ENCODE peak calls at places on chromosome 14, in ten cellular contexts. One of them, this sample, is unnamed. For H3K4me1, the result is how much of the 10 kb centered on the place peaks cover.

GRCh38 chr14:103122578-103123127 is 608 bp upstream of the TNFAIP2 start:
- DNase-seq in HCT116: no peak
- DNase-seq in body of pancreas: peak
- DNase-seq in right lobe of liver: peak
- DNase-seq in A549: peak
- DNase-seq in IMR-90: no peak
- DNase-seq in heart left ventricle: peak
- DNase-seq in Peyer's patch: no peak
- DNase-seq in esophagus muscularis mucosa: no peak
- DNase-seq in uterus: no peak
- DNase-seq in this sample: no peak

GRCh38 chr14:102907980-102908730 is 14.3 kb upstream of the AMN start:
- DNase-seq in HCT116: no peak
- DNase-seq in body of pancreas: no peak
- DNase-seq in right lobe of liver: no peak
- DNase-seq in A549: no peak
- DNase-seq in IMR-90: no peak
- DNase-seq in heart left ventricle: no peak
- DNase-seq in Peyer's patch: no peak
- DNase-seq in esophagus muscularis mucosa: no peak
- DNase-seq in uterus: no peak
- DNase-seq in this sample: no peak

GRCh38 chr14:37142835-37143499 is 29.4 kb downstream of the SLC25A21 start:
- DNase-seq in HCT116: no peak
- DNase-seq in body of pancreas: no peak
- DNase-seq in right lobe of liver: no peak
- DNase-seq in A549: peak
- DNase-seq in IMR-90: peak
- DNase-seq in heart left ventricle: no peak
- DNase-seq in Peyer's patch: no peak
- DNase-seq in esophagus muscularis mucosa: no peak
- DNase-seq in uterus: no peak
- DNase-seq in this sample: no peak

GRCh38 chr14:93025055-93025454 is 90.7 kb downstream of the ITPK1 start:
- DNase-seq in HCT116: no peak
- DNase-seq in body of pancreas: no peak
- DNase-seq in right lobe of liver: no peak
- DNase-seq in A549: no peak
- DNase-seq in IMR-90: no peak
- DNase-seq in heart left ventricle: no peak
- DNase-seq in Peyer's patch: no peak
- DNase-seq in esophagus muscularis mucosa: no peak
- DNase-seq in uterus: no peak
- DNase-seq in this sample: no peak

GRCh38 chr14:44396226-44396625 is 110.9 kb downstream of the FSCB start:
- DNase-seq in HCT116: no peak
- DNase-seq in body of pancreas: no peak
- DNase-seq in right lobe of liver: no peak
- DNase-seq in A549: no peak
- DNase-seq in IMR-90: no peak
- DNase-seq in heart left ventricle: no peak
- DNase-seq in Peyer's patch: no peak
- DNase-seq in esophagus muscularis mucosa: no peak
- DNase-seq in uterus: no peak
- DNase-seq in this sample: no peak

GRCh38 chr14:53338192-53338591 is 185.1 kb upstream of the DDHD1 start:
- DNase-seq in HCT116: no peak
- DNase-seq in body of pancreas: no peak
- DNase-seq in right lobe of liver: no peak
- DNase-seq in A549: no peak
- DNase-seq in IMR-90: peak
- DNase-seq in heart left ventricle: no peak
- DNase-seq in Peyer's patch: no peak
- DNase-seq in esophagus muscularis mucosa: no peak
- DNase-seq in uterus: no peak
- DNase-seq in this sample: no peak

GRCh38 chr14:97331058-97331457 is 533.9 kb downstream of the VRK1 start:
- DNase-seq in HCT116: no peak
- DNase-seq in body of pancreas: no peak
- DNase-seq in right lobe of liver: no peak
- DNase-seq in A549: no peak
- DNase-seq in IMR-90: no peak
- DNase-seq in heart left ventricle: no peak
- DNase-seq in Peyer's patch: no peak
- DNase-seq in esophagus muscularis mucosa: no peak
- DNase-seq in uterus: no peak
- DNase-seq in this sample: no peak

GRCh38 chr14:52926994-52927393 is 23.9 kb downstream of the FERMT2 start:
- DNase-seq in HCT116: no peak
- DNase-seq in body of pancreas: no peak
- DNase-seq in right lobe of liver: no peak
- DNase-seq in A549: peak
- DNase-seq in IMR-90: peak
- DNase-seq in heart left ventricle: no peak
- DNase-seq in Peyer's patch: no peak
- DNase-seq in esophagus muscularis mucosa: no peak
- DNase-seq in uterus: no peak
- DNase-seq in this sample: no peak

GRCh38 chr14:68958553-68958952 is 20.5 kb downstream of the ACTN1 start:
- DNase-seq in HCT116: no peak
- DNase-seq in body of pancreas: no peak
- DNase-seq in right lobe of liver: no peak
- DNase-seq in A549: no peak
- DNase-seq in IMR-90: peak
- DNase-seq in heart left ventricle: no peak
- DNase-seq in Peyer's patch: no peak
- DNase-seq in esophagus muscularis mucosa: no peak
- DNase-seq in uterus: no peak
- DNase-seq in this sample: no peak

GRCh38 chr14:68957688-68958248 is 21.3 kb downstream of the ACTN1 start:
- DNase-seq in HCT116: no peak
- DNase-seq in body of pancreas: no peak
- DNase-seq in right lobe of liver: no peak
- DNase-seq in A549: no peak
- DNase-seq in IMR-90: no peak
- DNase-seq in heart left ventricle: no peak
- DNase-seq in Peyer's patch: no peak
- DNase-seq in esophagus muscularis mucosa: no peak
- DNase-seq in uterus: no peak
- DNase-seq in this sample: no peak

GRCh38 chr14:68956728-68957127 is 22.4 kb downstream of the ACTN1 start:
- DNase-seq in HCT116: no peak
- DNase-seq in body of pancreas: no peak
- DNase-seq in right lobe of liver: no peak
- DNase-seq in A549: no peak
- DNase-seq in IMR-90: no peak
- DNase-seq in heart left ventricle: no peak
- DNase-seq in Peyer's patch: no peak
- DNase-seq in esophagus muscularis mucosa: no peak
- DNase-seq in uterus: no peak
- DNase-seq in this sample: no peak

GRCh38 chr14:68960123-68960522 is 19.0 kb downstream of the ACTN1 start:
- DNase-seq in HCT116: no peak
- DNase-seq in body of pancreas: no peak
- DNase-seq in right lobe of liver: no peak
- DNase-seq in A549: no peak
- DNase-seq in IMR-90: no peak
- DNase-seq in heart left ventricle: no peak
- DNase-seq in Peyer's patch: no peak
- DNase-seq in esophagus muscularis mucosa: no peak
- DNase-seq in uterus: no peak
- DNase-seq in this sample: no peak

DNA sequence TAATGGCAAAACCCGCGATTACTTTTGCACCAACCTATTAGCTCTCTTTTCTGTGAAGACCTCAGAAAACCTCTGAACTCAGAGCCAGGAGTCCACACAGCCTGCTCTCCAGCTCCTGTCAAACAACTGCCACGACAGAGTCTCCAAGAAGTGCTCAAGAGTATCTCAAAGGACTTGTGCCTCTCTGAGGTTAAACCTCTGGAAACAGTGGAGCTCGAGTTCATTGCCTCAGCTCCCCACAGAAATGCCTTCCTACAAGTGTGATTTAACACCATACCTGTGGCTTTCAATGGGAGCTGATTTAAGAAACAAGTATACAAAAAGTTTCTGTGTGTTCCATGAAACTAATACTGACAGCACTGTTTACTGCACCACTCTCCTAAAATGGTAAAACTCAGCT is 20.1 kb downstream of the ACTN1 start:
- DNase-seq in HCT116: no peak
- DNase-seq in body of pancreas: no peak
- DNase-seq in right lobe of liver: no peak
- DNase-seq in A549: no peak
- DNase-seq in IMR-90: no peak
- DNase-seq in heart left ventricle: no peak
- DNase-seq in Peyer's patch: no peak
- DNase-seq in esophagus muscularis mucosa: no peak
- DNase-seq in uterus: no peak
- DNase-seq in this sample: no peak
- H3K4me1 ChIP-seq in HCT116: under half
- H3K4me1 ChIP-seq in body of pancreas: half or more
- H3K4me1 ChIP-seq in right lobe of liver: under half
- H3K4me1 ChIP-seq in A549: half or more
- H3K4me1 ChIP-seq in IMR-90: half or more
- H3K4me1 ChIP-seq in heart left ventricle: under half
- H3K4me1 ChIP-seq in Peyer's patch: under half
- H3K4me1 ChIP-seq in esophagus muscularis mucosa: half or more
- H3K4me1 ChIP-seq in uterus: under half
- H3K4me1 ChIP-seq in this sample: under half

GRCh38 chr14:67674480-67675218 is at the start of gene VTI1B:
- DNase-seq in HCT116: peak
- DNase-seq in body of pancreas: peak
- DNase-seq in right lobe of liver: peak
- DNase-seq in A549: peak
- DNase-seq in IMR-90: peak
- DNase-seq in heart left ventricle: peak
- DNase-seq in Peyer's patch: peak
- DNase-seq in esophagus muscularis mucosa: no peak
- DNase-seq in uterus: peak
- DNase-seq in this sample: peak

GRCh38 chr14:67675219-67675582 is 769 bp upstream of the VTI1B start:
- DNase-seq in HCT116: no peak
- DNase-seq in body of pancreas: no peak
- DNase-seq in right lobe of liver: no peak
- DNase-seq in A549: peak
- DNase-seq in IMR-90: no peak
- DNase-seq in heart left ventricle: no peak
- DNase-seq in Peyer's patch: no peak
- DNase-seq in esophagus muscularis mucosa: no peak
- DNase-seq in uterus: no peak
- DNase-seq in this sample: no peak

GRCh38 chr14:67683821-67684220 is 9.4 kb upstream of the VTI1B start:
- DNase-seq in HCT116: no peak
- DNase-seq in body of pancreas: no peak
- DNase-seq in right lobe of liver: no peak
- DNase-seq in A549: no peak
- DNase-seq in IMR-90: no peak
- DNase-seq in heart left ventricle: no peak
- DNase-seq in Peyer's patch: no peak
- DNase-seq in esophagus muscularis mucosa: no peak
- DNase-seq in uterus: no peak
- DNase-seq in this sample: no peak

GRCh38 chr14:67680941-67681340 is 6.5 kb upstream of the VTI1B start:
- DNase-seq in HCT116: no peak
- DNase-seq in body of pancreas: no peak
- DNase-seq in right lobe of liver: no peak
- DNase-seq in A549: no peak
- DNase-seq in IMR-90: no peak
- DNase-seq in heart left ventricle: no peak
- DNase-seq in Peyer's patch: no peak
- DNase-seq in esophagus muscularis mucosa: no peak
- DNase-seq in uterus: no peak
- DNase-seq in this sample: no peak

GRCh38 chr14:67680121-67680602 is 5.7 kb upstream of the VTI1B start:
- DNase-seq in HCT116: no peak
- DNase-seq in body of pancreas: no peak
- DNase-seq in right lobe of liver: no peak
- DNase-seq in A549: peak
- DNase-seq in IMR-90: peak
- DNase-seq in heart left ventricle: no peak
- DNase-seq in Peyer's patch: no peak
- DNase-seq in esophagus muscularis mucosa: no peak
- DNase-seq in uterus: no peak
- DNase-seq in this sample: no peak
- H3K27ac ChIP-seq in HCT116: no peak
- H3K27ac ChIP-seq in body of pancreas: no peak
- H3K27ac ChIP-seq in right lobe of liver: no peak
- H3K27ac ChIP-seq in A549: no peak
- H3K27ac ChIP-seq in IMR-90: peak
- H3K27ac ChIP-seq in heart left ventricle: no peak
- H3K27ac ChIP-seq in Peyer's patch: no peak
- H3K27ac ChIP-seq in esophagus muscularis mucosa: no peak
- H3K27ac ChIP-seq in uterus: no peak
- H3K27ac ChIP-seq in this sample: no peak

GRCh38 chr14:100388137-100389050 is 65.3 kb downstream of the SLC25A47 start:
- DNase-seq in HCT116: no peak
- DNase-seq in body of pancreas: no peak
- DNase-seq in right lobe of liver: no peak
- DNase-seq in A549: peak
- DNase-seq in IMR-90: no peak
- DNase-seq in heart left ventricle: no peak
- DNase-seq in Peyer's patch: no peak
- DNase-seq in esophagus muscularis mucosa: no peak
- DNase-seq in uterus: no peak
- DNase-seq in this sample: no peak
- TF ChIP-seq POLR2A in HCT116: no peak
- TF ChIP-seq POLR2A in body of pancreas: no peak
- TF ChIP-seq POLR2A in right lobe of liver: no peak
- TF ChIP-seq POLR2A in A549: no peak
- TF ChIP-seq POLR2A in IMR-90: no peak
- TF ChIP-seq POLR2A in heart left ventricle: no peak
- TF ChIP-seq POLR2A in Peyer's patch: peak
- TF ChIP-seq POLR2A in esophagus muscularis mucosa: no peak
- TF ChIP-seq POLR2A in uterus: no peak
- TF ChIP-seq POLR2A in this sample: no peak

GRCh38 chr14:104698688-104699425 is 9.4 kb downstream of the INF2 start:
- DNase-seq in HCT116: no peak
- DNase-seq in body of pancreas: no peak
- DNase-seq in right lobe of liver: no peak
- DNase-seq in A549: no peak
- DNase-seq in IMR-90: no peak
- DNase-seq in heart left ventricle: peak
- DNase-seq in Peyer's patch: no peak
- DNase-seq in esophagus muscularis mucosa: no peak
- DNase-seq in uterus: peak
- DNase-seq in this sample: peak

GRCh38 chr14:104697892-104698583 is 8.6 kb downstream of the INF2 start:
- DNase-seq in HCT116: no peak
- DNase-seq in body of pancreas: no peak
- DNase-seq in right lobe of liver: no peak
- DNase-seq in A549: no peak
- DNase-seq in IMR-90: no peak
- DNase-seq in heart left ventricle: no peak
- DNase-seq in Peyer's patch: no peak
- DNase-seq in esophagus muscularis mucosa: no peak
- DNase-seq in uterus: no peak
- DNase-seq in this sample: no peak

GRCh38 chr14:104700224-104700623 is 10.8 kb downstream of the INF2 start:
- DNase-seq in HCT116: no peak
- DNase-seq in body of pancreas: no peak
- DNase-seq in right lobe of liver: no peak
- DNase-seq in A549: no peak
- DNase-seq in IMR-90: no peak
- DNase-seq in heart left ventricle: no peak
- DNase-seq in Peyer's patch: no peak
- DNase-seq in esophagus muscularis mucosa: no peak
- DNase-seq in uterus: no peak
- DNase-seq in this sample: no peak

GRCh38 chr14:104700747-104701215 is 11.4 kb downstream of the INF2 start:
- DNase-seq in HCT116: no peak
- DNase-seq in body of pancreas: no peak
- DNase-seq in right lobe of liver: no peak
- DNase-seq in A549: no peak
- DNase-seq in IMR-90: no peak
- DNase-seq in heart left ventricle: no peak
- DNase-seq in Peyer's patch: no peak
- DNase-seq in esophagus muscularis mucosa: no peak
- DNase-seq in uterus: no peak
- DNase-seq in this sample: no peak

DNA sequence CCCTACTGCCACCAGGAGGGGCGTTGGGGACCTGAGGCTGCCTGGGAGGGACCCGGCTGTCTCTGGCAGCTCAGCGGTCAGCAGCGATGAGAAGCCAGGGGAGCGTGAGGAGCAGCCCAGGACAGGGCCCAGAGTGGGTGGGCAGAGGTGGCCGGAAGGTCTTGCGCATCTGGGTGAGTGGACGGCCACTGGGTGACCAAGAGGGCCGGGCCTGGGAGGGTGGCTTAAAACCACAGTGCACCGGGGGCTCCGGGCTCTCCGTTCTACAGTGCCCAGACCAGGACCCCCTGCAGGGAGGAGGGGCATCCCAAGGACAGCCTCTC is 10.0 kb downstream of the INF2 start:
- DNase-seq in HCT116: no peak
- DNase-seq in body of pancreas: no peak
- DNase-seq in right lobe of liver: no peak
- DNase-seq in A549: no peak
- DNase-seq in IMR-90: no peak
- DNase-seq in heart left ventricle: no peak
- DNase-seq in Peyer's patch: no peak
- DNase-seq in esophagus muscularis mucosa: no peak
- DNase-seq in uterus: no peak
- DNase-seq in this sample: no peak
- H3K4me1 ChIP-seq in HCT116: under half
- H3K4me1 ChIP-seq in body of pancreas: under half
- H3K4me1 ChIP-seq in right lobe of liver: under half
- H3K4me1 ChIP-seq in A549: half or more
- H3K4me1 ChIP-seq in IMR-90: under half
- H3K4me1 ChIP-seq in heart left ventricle: half or more
- H3K4me1 ChIP-seq in Peyer's patch: under half
- H3K4me1 ChIP-seq in esophagus muscularis mucosa: half or more
- H3K4me1 ChIP-seq in uterus: under half
- H3K4me1 ChIP-seq in this sample: under half

This sample was measured in adrenal gland.